ENCODE peak calls at places on chromosomes 1 and 21, in four cellular contexts. One of them, this sample, is unnamed.

GRCh38 chr21:45748593-45748992 is 105.1 kb downstream of the PCBP3 start:
- DNase-seq in K562: no peak
- DNase-seq in GM12878: no peak
- DNase-seq in HepG2: no peak
- DNase-seq in this sample: no peak

GRCh38 chr1:228163004-228163753 is 2.4 kb upstream of the IBA57 start:
- DNase-seq in HepG2: no peak
- DNase-seq in K562: no peak
- DNase-seq in GM12878: no peak
- DNase-seq in this sample: peak

GRCh38 chr21:41891132-41891531 is 12.0 kb upstream of the PRDM15 start:
- DNase-seq in HepG2: no peak
- DNase-seq in K562: no peak
- DNase-seq in GM12878: no peak
- DNase-seq in this sample: no peak

GRCh38 chr1:7199077-7199779 is 414.0 kb downstream of the CAMTA1 start:
- DNase-seq in HepG2: no peak
- DNase-seq in K562: no peak
- DNase-seq in GM12878: no peak
- DNase-seq in this sample: peak

GRCh38 chr21:31660134-31660565 is 657 bp downstream of the SOD1 start:
- DNase-seq in GM12878: no peak
- DNase-seq in K562: no peak
- DNase-seq in HepG2: no peak
- DNase-seq in this sample: peak

GRCh38 chr1:26862781-26863676 is at the start of gene SFN:
- DNase-seq in HepG2: peak
- DNase-seq in K562: peak
- DNase-seq in GM12878: no peak
- DNase-seq in this sample: peak

GRCh38 chr1:180842890-180843289 is 69.8 kb upstream of the KIAA1614 start:
- DNase-seq in GM12878: no peak
- DNase-seq in K562: no peak
- DNase-seq in HepG2: no peak
- DNase-seq in this sample: no peak

GRCh38 chr21:43775795-43776430 is at the start of gene CSTB:
- DNase-seq in GM12878: no peak
- DNase-seq in HepG2: peak
- DNase-seq in K562: peak
- DNase-seq in this sample: peak

GRCh38 chr1:11620924-11621323 is 33.3 kb downstream of the FBXO2 start:
- DNase-seq in K562: no peak
- DNase-seq in GM12878: no peak
- DNase-seq in HepG2: no peak
- DNase-seq in this sample: no peak

GRCh38 chr21:36437745-36438128 is 42.2 kb downstream of the CLDN14 start:
- DNase-seq in K562: peak
- DNase-seq in GM12878: no peak
- DNase-seq in HepG2: no peak
- DNase-seq in this sample: no peak

GRCh38 chr1:101820080-101820479 is 176.6 kb downstream of the OLFM3 start:
- DNase-seq in GM12878: no peak
- DNase-seq in HepG2: peak
- DNase-seq in K562: no peak
- DNase-seq in this sample: peak

GRCh38 chr1:39105841-39106765 is 80.0 kb downstream of the NDUFS5 start:
- DNase-seq in K562: no peak
- DNase-seq in GM12878: no peak
- DNase-seq in HepG2: peak
- DNase-seq in this sample: peak

GRCh38 chr1:81731989-81732388 is 68.7 kb upstream of the ADGRL2 start:
- DNase-seq in HepG2: no peak
- DNase-seq in K562: no peak
- DNase-seq in GM12878: no peak
- DNase-seq in this sample: no peak

GRCh38 chr1:201724039-201724759 is 104.8 kb upstream of the IPO9 start:
- DNase-seq in GM12878: no peak
- DNase-seq in K562: no peak
- DNase-seq in HepG2: no peak
- DNase-seq in this sample: no peak

GRCh38 chr1:183632087-183632486 is 3.5 kb downstream of the ARPC5 start:
- DNase-seq in K562: no peak
- DNase-seq in GM12878: no peak
- DNase-seq in HepG2: peak
- DNase-seq in this sample: no peak

GRCh38 chr1:100811808-100812207 is 82.8 kb downstream of the EXTL2 start:
- DNase-seq in HepG2: no peak
- DNase-seq in GM12878: no peak
- DNase-seq in K562: no peak
- DNase-seq in this sample: no peak

GRCh38 chr1:33394716-33395115 is 36.2 kb downstream of the PHC2 start:
- DNase-seq in HepG2: no peak
- DNase-seq in K562: no peak
- DNase-seq in GM12878: no peak
- DNase-seq in this sample: no peak

GRCh38 chr1:203663294-203663693 is 36.7 kb downstream of the ATP2B4 start:
- DNase-seq in GM12878: no peak
- DNase-seq in HepG2: no peak
- DNase-seq in K562: no peak
- DNase-seq in this sample: no peak

GRCh38 chr21:44802396-44803153 is 955 bp upstream of the UBE2G2 start:
- DNase-seq in K562: peak
- DNase-seq in GM12878: no peak
- DNase-seq in HepG2: peak
- DNase-seq in this sample: peak

GRCh38 chr1:210584439-210585113 is 255.9 kb downstream of the HHAT start:
- DNase-seq in HepG2: peak
- DNase-seq in K562: peak
- DNase-seq in GM12878: peak
- DNase-seq in this sample: peak

GRCh38 chr1:16254263-16254948 is 17.4 kb upstream of the CPLANE2 start:
- DNase-seq in K562: no peak
- DNase-seq in HepG2: no peak
- DNase-seq in GM12878: no peak
- DNase-seq in this sample: no peak

GRCh38 chr1:227568593-227568992 is 5.2 kb downstream of the ZNF678 start:
- DNase-seq in K562: no peak
- DNase-seq in GM12878: no peak
- DNase-seq in HepG2: no peak
- DNase-seq in this sample: no peak

GRCh38 chr21:20639026-20639425 is 359.2 kb upstream of the NCAM2 start:
- DNase-seq in HepG2: no peak
- DNase-seq in GM12878: no peak
- DNase-seq in K562: no peak
- DNase-seq in this sample: no peak

GRCh38 chr1:35726814-35727433 is 8.2 kb upstream of the C1orf216 start:
- DNase-seq in GM12878: no peak
- DNase-seq in K562: peak
- DNase-seq in HepG2: peak
- DNase-seq in this sample: peak

GRCh38 chr1:108570128-108570527 is 10.2 kb downstream of the EEIG2 start:
- DNase-seq in HepG2: peak
- DNase-seq in GM12878: no peak
- DNase-seq in K562: peak
- DNase-seq in this sample: peak

GRCh38 chr1:5728956-5729355 is 263.3 kb downstream of the NPHP4 start:
- DNase-seq in K562: no peak
- DNase-seq in HepG2: no peak
- DNase-seq in GM12878: no peak
- DNase-seq in this sample: no peak
- TF ChIP-seq CREB1 in K562: no peak
- TF ChIP-seq CREB1 in HepG2: no peak
- TF ChIP-seq CREB1 in GM12878: no peak
- TF ChIP-seq CREB1 in this sample: no peak

GRCh38 chr1:56712150-56712549 is 67.0 kb downstream of the PRKAA2 start:
- DNase-seq in HepG2: no peak
- DNase-seq in GM12878: no peak
- DNase-seq in K562: no peak
- DNase-seq in this sample: no peak
- H2AFZ ChIP-seq in HepG2: no peak
- H2AFZ ChIP-seq in GM12878: no peak
- H2AFZ ChIP-seq in K562: no peak
- H2AFZ ChIP-seq in this sample: no peak

GRCh38 chr1:8214501-8215173 is 103.3 kb upstream of the SLC45A1 start:
- DNase-seq in K562: no peak
- DNase-seq in HepG2: no peak
- DNase-seq in GM12878: no peak
- DNase-seq in this sample: peak
- TF ChIP-seq REST in K562: no peak
- TF ChIP-seq REST in HepG2: no peak
- TF ChIP-seq REST in GM12878: no peak
- TF ChIP-seq REST in this sample: no peak

GRCh38 chr1:245198755-245199516 is 44.2 kb downstream of the KIF26B start:
- DNase-seq in HepG2: no peak
- DNase-seq in GM12878: no peak
- DNase-seq in K562: no peak
- DNase-seq in this sample: no peak

GRCh38 chr1:245197911-245198379 is 43.2 kb downstream of the KIF26B start:
- DNase-seq in K562: no peak
- DNase-seq in GM12878: no peak
- DNase-seq in HepG2: no peak
- DNase-seq in this sample: no peak

GRCh38 chr1:245197121-245197520 is 42.3 kb downstream of the KIF26B start:
- DNase-seq in K562: no peak
- DNase-seq in GM12878: no peak
- DNase-seq in HepG2: no peak
- DNase-seq in this sample: no peak

GRCh38 chr1:245201201-245201600 is 46.4 kb downstream of the KIF26B start:
- DNase-seq in K562: no peak
- DNase-seq in HepG2: no peak
- DNase-seq in GM12878: no peak
- DNase-seq in this sample: no peak

GRCh38 chr1:245195398-245195797 is 40.6 kb downstream of the KIF26B start:
- DNase-seq in HepG2: no peak
- DNase-seq in GM12878: no peak
- DNase-seq in K562: no peak
- DNase-seq in this sample: peak
- TF ChIP-seq CREB1 in HepG2: no peak
- TF ChIP-seq CREB1 in GM12878: no peak
- TF ChIP-seq CREB1 in K562: no peak
- TF ChIP-seq CREB1 in this sample: no peak

GRCh38 chr1:93237021-93237420 is 56.5 kb downstream of the CCDC18 start:
- DNase-seq in GM12878: no peak
- DNase-seq in K562: no peak
- DNase-seq in HepG2: no peak
- DNase-seq in this sample: no peak

GRCh38 chr1:93238425-93238824 is 57.9 kb downstream of the CCDC18 start:
- DNase-seq in HepG2: no peak
- DNase-seq in GM12878: no peak
- DNase-seq in K562: no peak
- DNase-seq in this sample: no peak

GRCh38 chr1:93239862-93240261 is 59.3 kb downstream of the CCDC18 start:
- DNase-seq in GM12878: no peak
- DNase-seq in K562: no peak
- DNase-seq in HepG2: no peak
- DNase-seq in this sample: no peak

GRCh38 chr1:93235261-93235660 is 54.7 kb downstream of the CCDC18 start:
- DNase-seq in HepG2: no peak
- DNase-seq in K562: no peak
- DNase-seq in GM12878: no peak
- DNase-seq in this sample: no peak
- H2AFZ ChIP-seq in HepG2: no peak
- H2AFZ ChIP-seq in K562: no peak
- H2AFZ ChIP-seq in GM12878: no peak
- H2AFZ ChIP-seq in this sample: no peak

DNA sequence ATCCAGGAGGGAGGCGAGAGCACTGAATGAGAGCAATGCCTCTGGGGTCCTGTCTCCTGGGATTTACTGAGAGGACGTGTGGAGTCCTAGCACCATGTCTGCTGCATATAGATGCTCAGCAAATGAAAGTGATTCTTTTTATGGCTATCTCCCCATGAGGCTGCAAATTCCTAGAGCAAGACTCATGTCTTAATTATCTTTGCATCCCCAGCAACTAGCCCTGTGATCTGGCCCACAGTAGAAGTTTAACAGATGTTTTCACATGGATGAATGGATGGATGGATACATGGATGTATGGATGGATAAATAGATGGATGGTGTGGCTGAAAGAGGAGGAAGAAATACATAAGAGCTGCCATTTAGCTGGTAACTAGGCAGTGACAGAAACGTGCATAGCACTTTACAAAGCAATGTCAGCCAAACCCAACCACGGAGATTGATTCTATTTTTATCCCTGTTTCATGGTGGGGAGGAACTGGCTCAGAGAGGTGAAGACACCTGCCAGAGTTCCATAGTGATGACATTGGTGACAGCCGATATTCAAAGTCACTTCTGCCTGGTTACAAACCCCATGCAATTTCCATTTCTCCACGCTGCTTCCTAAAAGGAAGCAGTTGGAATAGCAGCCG is 32.7 kb upstream of the ZBTB40 start:
- DNase-seq in K562: no peak
- DNase-seq in HepG2: no peak
- DNase-seq in GM12878: peak
- DNase-seq in this sample: no peak
- TF ChIP-seq REST in K562: no peak
- TF ChIP-seq REST in HepG2: no peak
- TF ChIP-seq REST in GM12878: no peak
- TF ChIP-seq REST in this sample: no peak

This sample was measured in GM23338.